ENCODE peak calls at places on chromosome 18, in five cellular contexts. One of them, this sample, is unnamed.

GRCh38 chr18:23864620-23865019 is 149.9 kb upstream of the TTC39C start:
- DNase-seq in left lung: no peak
- DNase-seq in PC-9: no peak
- DNase-seq in cardiac muscle cell: no peak
- DNase-seq in neural progenitor cell: no peak
- DNase-seq in this sample: no peak

GRCh38 chr18:26190506-26190905 is 35.7 kb upstream of the TAF4B start:
- DNase-seq in neural progenitor cell: no peak
- DNase-seq in PC-9: no peak
- DNase-seq in cardiac muscle cell: no peak
- DNase-seq in left lung: no peak
- DNase-seq in this sample: no peak

GRCh38 chr18:72867721-72868665 is at the start of gene NETO1:
- DNase-seq in neural progenitor cell: peak; percentile 69
- DNase-seq in cardiac muscle cell: peak; percentile 54
- DNase-seq in left lung: peak; percentile 75
- DNase-seq in PC-9: no peak
- DNase-seq in this sample: no peak

GRCh38 chr18:36485772-36486171 is 188.3 kb downstream of the FHOD3 start:
- DNase-seq in neural progenitor cell: no peak
- DNase-seq in cardiac muscle cell: no peak
- DNase-seq in PC-9: no peak
- DNase-seq in left lung: no peak
- DNase-seq in this sample: no peak

GRCh38 chr18:44592639-44593038 is 88.0 kb upstream of the SETBP1 start:
- DNase-seq in cardiac muscle cell: peak; percentile 55
- DNase-seq in PC-9: no peak
- DNase-seq in left lung: no peak
- DNase-seq in neural progenitor cell: no peak
- DNase-seq in this sample: no peak

GRCh38 chr18:77131652-77132368 is 773 bp downstream of the MBP start:
- DNase-seq in PC-9: peak; percentile 49
- DNase-seq in neural progenitor cell: peak; percentile 45
- DNase-seq in cardiac muscle cell: peak; percentile 42
- DNase-seq in left lung: peak; percentile 93
- DNase-seq in this sample: no peak

GRCh38 chr18:8231316-8231715 is 377.9 kb upstream of the RAB12 start:
- DNase-seq in neural progenitor cell: no peak
- DNase-seq in left lung: no peak
- DNase-seq in PC-9: no peak
- DNase-seq in cardiac muscle cell: no peak
- DNase-seq in this sample: no peak

GRCh38 chr18:71040161-71040560 is 751.3 kb downstream of the SOCS6 start:
- DNase-seq in cardiac muscle cell: no peak
- DNase-seq in neural progenitor cell: no peak
- DNase-seq in left lung: no peak
- DNase-seq in PC-9: no peak
- DNase-seq in this sample: peak; percentile 26

GRCh38 chr18:45588831-45589558 is 26.3 kb upstream of the SLC14A2 start:
- DNase-seq in neural progenitor cell: no peak
- DNase-seq in PC-9: no peak
- DNase-seq in left lung: no peak
- DNase-seq in cardiac muscle cell: no peak
- DNase-seq in this sample: peak; percentile 57

GRCh38 chr18:65750421-65751144 is at the start of gene CDH7:
- DNase-seq in cardiac muscle cell: peak; percentile 72
- DNase-seq in left lung: peak; percentile 80
- DNase-seq in neural progenitor cell: peak; percentile 74
- DNase-seq in PC-9: peak; percentile 30
- DNase-seq in this sample: no peak

GRCh38 chr18:55150001-55150400 is 190.7 kb upstream of the CCDC68 start:
- DNase-seq in PC-9: no peak
- DNase-seq in neural progenitor cell: no peak
- DNase-seq in cardiac muscle cell: no peak
- DNase-seq in left lung: no peak
- DNase-seq in this sample: no peak

GRCh38 chr18:62324355-62324828 is 718 bp upstream of the TNFRSF11A start:
- DNase-seq in PC-9: no peak
- DNase-seq in cardiac muscle cell: no peak
- DNase-seq in neural progenitor cell: peak; percentile 28
- DNase-seq in left lung: no peak
- DNase-seq in this sample: no peak

GRCh38 chr18:24600076-24600654 is 139.7 kb downstream of the HRH4 start:
- DNase-seq in PC-9: no peak
- DNase-seq in cardiac muscle cell: peak; percentile 80
- DNase-seq in left lung: no peak
- DNase-seq in neural progenitor cell: peak; percentile 83
- DNase-seq in this sample: peak; percentile 10

GRCh38 chr18:79380816-79381806 is 14.6 kb upstream of the NFATC1 start:
- DNase-seq in neural progenitor cell: peak; percentile 85
- DNase-seq in left lung: peak; percentile 84
- DNase-seq in cardiac muscle cell: peak; percentile 67
- DNase-seq in PC-9: peak; percentile 53
- DNase-seq in this sample: no peak

GRCh38 chr18:74625157-74625556 is 27.5 kb downstream of the ZNF407 start:
- DNase-seq in cardiac muscle cell: no peak
- DNase-seq in neural progenitor cell: no peak
- DNase-seq in left lung: no peak
- DNase-seq in PC-9: no peak
- DNase-seq in this sample: no peak
- H3K4me3 ChIP-seq in cardiac muscle cell: no peak overlapping the region
- H3K4me3 ChIP-seq in neural progenitor cell: no peak overlapping the region
- H3K4me3 ChIP-seq in left lung: no peak overlapping the region
- H3K4me3 ChIP-seq in PC-9: no peak overlapping the region
- H3K4me3 ChIP-seq in this sample: no peak overlapping the region

GRCh38 chr18:22349317-22349898 is 68.3 kb downstream of the CTAGE1 start:
- DNase-seq in cardiac muscle cell: no peak
- DNase-seq in left lung: no peak
- DNase-seq in neural progenitor cell: peak; percentile 28
- DNase-seq in PC-9: no peak
- DNase-seq in this sample: no peak
- H3K27ac ChIP-seq in cardiac muscle cell: peak overlapping the region; percentile 66
- H3K27ac ChIP-seq in left lung: peak overlapping the region; percentile 77
- H3K27ac ChIP-seq in neural progenitor cell: no peak overlapping the region
- H3K27ac ChIP-seq in PC-9: peak overlapping the region; percentile 87
- H3K27ac ChIP-seq in this sample: no peak overlapping the region

DNA sequence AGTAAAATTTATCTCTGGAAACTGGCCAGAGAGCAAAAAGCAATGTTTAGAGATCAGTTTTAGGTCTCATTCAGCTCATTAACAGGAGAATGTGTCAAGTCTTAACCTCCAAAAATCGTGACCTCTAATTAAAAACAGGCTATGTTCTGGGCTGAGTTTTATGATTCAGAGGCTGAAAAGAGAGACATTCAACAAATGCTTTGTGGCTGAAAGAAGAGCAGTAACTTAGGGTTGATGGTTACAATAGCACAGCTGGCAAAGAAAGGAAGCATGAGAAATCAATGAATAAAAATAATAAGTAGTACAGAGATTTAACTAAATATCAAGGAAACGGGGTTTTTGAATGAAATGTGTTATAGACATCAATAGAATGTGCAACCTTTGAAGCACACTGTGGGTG is 13.1 kb downstream of the TGIF1 start:
- DNase-seq in left lung: no peak
- DNase-seq in PC-9: no peak
- DNase-seq in neural progenitor cell: no peak
- DNase-seq in cardiac muscle cell: no peak
- DNase-seq in this sample: no peak
- TF ChIP-seq CTCF in left lung: no peak
- TF ChIP-seq CTCF in PC-9: no peak
- TF ChIP-seq CTCF in neural progenitor cell: no peak
- TF ChIP-seq CTCF in cardiac muscle cell: no peak
- TF ChIP-seq CTCF in this sample: no peak

DNA sequence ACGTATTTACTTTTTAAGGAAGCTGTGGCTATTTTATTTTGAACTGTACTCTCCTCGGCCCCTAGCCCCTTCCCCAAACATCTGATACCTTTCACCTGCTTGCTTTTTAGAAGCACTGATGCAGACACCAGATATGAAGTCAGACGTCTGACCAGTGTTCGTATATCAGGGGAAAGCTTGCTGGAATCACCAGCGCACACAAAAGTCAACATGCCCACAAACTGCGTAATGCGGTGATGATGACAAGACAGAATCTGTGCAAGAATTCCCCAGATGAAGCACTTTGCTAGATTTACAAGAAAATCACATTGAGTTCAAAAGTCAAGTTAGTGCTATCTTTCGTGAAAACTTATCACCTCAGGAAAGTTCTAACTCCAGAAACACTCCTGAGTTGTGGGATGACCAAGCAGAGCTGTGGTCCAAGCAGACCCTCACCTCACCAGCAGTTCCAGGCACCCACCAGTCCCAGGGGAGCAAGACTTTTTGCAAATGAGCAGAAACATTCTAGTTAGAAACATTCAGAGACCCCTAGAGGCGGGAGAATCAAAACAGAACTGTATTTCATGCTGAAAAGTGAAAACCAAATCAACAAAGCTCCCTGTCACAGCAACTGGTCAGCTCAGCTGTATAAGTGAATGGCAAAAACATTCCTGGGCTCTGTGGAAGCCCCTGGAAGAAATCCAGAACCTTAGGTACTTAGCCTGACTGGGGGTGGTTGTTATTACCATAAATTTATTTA is 55.7 kb downstream of the INO80C start:
- DNase-seq in neural progenitor cell: no peak
- DNase-seq in left lung: no peak
- DNase-seq in PC-9: no peak
- DNase-seq in cardiac muscle cell: no peak
- DNase-seq in this sample: no peak
- H3K4me3 ChIP-seq in neural progenitor cell: no peak overlapping the region
- H3K4me3 ChIP-seq in left lung: no peak overlapping the region
- H3K4me3 ChIP-seq in PC-9: no peak overlapping the region
- H3K4me3 ChIP-seq in cardiac muscle cell: no peak overlapping the region
- H3K4me3 ChIP-seq in this sample: no peak overlapping the region

GRCh38 chr18:48843162-48843561 is 107.6 kb downstream of the SMAD7 start:
- DNase-seq in cardiac muscle cell: no peak
- DNase-seq in PC-9: no peak
- DNase-seq in neural progenitor cell: no peak
- DNase-seq in left lung: no peak
- DNase-seq in this sample: no peak
- H3K27ac ChIP-seq in cardiac muscle cell: peak overlapping the region; percentile 87
- H3K27ac ChIP-seq in PC-9: no peak overlapping the region
- H3K27ac ChIP-seq in neural progenitor cell: no peak overlapping the region
- H3K27ac ChIP-seq in left lung: peak overlapping the region; percentile 51
- H3K27ac ChIP-seq in this sample: no peak overlapping the region

DNA sequence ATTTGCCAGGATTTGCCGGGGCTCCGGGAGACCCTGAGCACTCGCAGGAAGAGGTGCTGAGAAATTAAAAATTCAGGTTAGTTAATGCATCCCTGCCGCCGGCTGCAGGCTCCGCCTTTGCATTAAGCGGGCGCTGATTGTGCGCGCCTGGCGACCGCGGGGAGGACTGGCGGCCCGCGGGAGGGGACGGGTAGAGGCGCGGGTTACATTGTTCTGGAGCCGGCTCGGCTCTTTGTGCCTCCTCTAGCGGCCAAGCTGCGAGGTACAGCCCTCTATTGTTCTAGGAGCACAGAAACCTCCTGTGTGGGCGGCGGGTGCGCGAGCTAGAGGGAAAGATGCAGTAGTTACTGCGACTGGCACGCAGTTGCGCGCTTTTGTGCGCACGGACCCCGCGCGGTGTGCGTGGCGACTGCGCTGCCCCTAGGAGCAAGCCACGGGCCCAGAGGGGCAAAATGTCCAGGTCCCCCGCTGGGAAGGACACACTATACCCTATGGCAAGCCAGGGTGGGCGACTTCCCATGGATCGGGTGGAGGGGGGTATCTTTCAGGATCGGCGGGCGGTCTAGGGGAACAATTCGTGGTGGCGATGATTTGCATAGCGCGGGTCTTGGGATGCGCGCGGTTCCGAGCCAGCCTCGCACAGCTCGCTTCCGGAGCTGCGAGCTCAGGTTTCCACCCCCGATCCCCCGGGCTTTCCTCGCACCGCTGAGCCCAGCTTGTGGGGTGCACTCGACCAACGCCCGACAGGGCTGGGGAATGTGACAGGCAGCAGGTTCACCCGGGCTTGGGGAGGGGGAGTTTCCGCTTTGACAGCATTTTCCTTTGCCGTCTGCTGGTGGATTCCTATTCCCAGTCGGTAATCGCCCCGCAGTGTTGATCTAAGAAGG is 2.9 kb downstream of the ONECUT2 start:
- DNase-seq in left lung: peak; percentile 73
- DNase-seq in neural progenitor cell: peak; percentile 97
- DNase-seq in cardiac muscle cell: peak; percentile 87
- DNase-seq in PC-9: peak; percentile 60
- DNase-seq in this sample: no peak
- TF ChIP-seq CTCF in left lung: peak; percentile 34
- TF ChIP-seq CTCF in neural progenitor cell: peak; percentile 78
- TF ChIP-seq CTCF in cardiac muscle cell: peak; percentile 75
- TF ChIP-seq CTCF in PC-9: peak; percentile 81
- TF ChIP-seq CTCF in this sample: peak; percentile 40

GRCh38 chr18:10303171-10303570 is 151.3 kb upstream of the APCDD1 start:
- DNase-seq in cardiac muscle cell: no peak
- DNase-seq in neural progenitor cell: no peak
- DNase-seq in PC-9: no peak
- DNase-seq in left lung: no peak
- DNase-seq in this sample: no peak
- H3K4me3 ChIP-seq in cardiac muscle cell: no peak overlapping the region
- H3K4me3 ChIP-seq in neural progenitor cell: no peak overlapping the region
- H3K4me3 ChIP-seq in PC-9: no peak overlapping the region
- H3K4me3 ChIP-seq in left lung: no peak overlapping the region
- H3K4me3 ChIP-seq in this sample: no peak overlapping the region

GRCh38 chr18:34710430-34711386 is 610 bp downstream of the DTNA start:
- DNase-seq in cardiac muscle cell: no peak
- DNase-seq in left lung: no peak
- DNase-seq in neural progenitor cell: no peak
- DNase-seq in PC-9: no peak
- DNase-seq in this sample: no peak

GRCh38 chr18:34707670-34708069 is 2.4 kb upstream of the DTNA start:
- DNase-seq in PC-9: peak; percentile 57
- DNase-seq in cardiac muscle cell: peak; percentile 66
- DNase-seq in left lung: no peak
- DNase-seq in neural progenitor cell: peak; percentile 29
- DNase-seq in this sample: peak; percentile 82

GRCh38 chr18:34704823-34705222 is 5.3 kb upstream of the DTNA start:
- DNase-seq in left lung: no peak
- DNase-seq in cardiac muscle cell: no peak
- DNase-seq in PC-9: no peak
- DNase-seq in neural progenitor cell: no peak
- DNase-seq in this sample: no peak

GRCh38 chr18:34709104-34709503 is 994 bp upstream of the DTNA start:
- DNase-seq in neural progenitor cell: no peak
- DNase-seq in cardiac muscle cell: no peak
- DNase-seq in PC-9: no peak
- DNase-seq in left lung: no peak
- DNase-seq in this sample: peak; percentile 64

GRCh38 chr18:34709631-34710429 is at the start of gene DTNA:
- DNase-seq in PC-9: no peak
- DNase-seq in left lung: no peak
- DNase-seq in neural progenitor cell: peak; percentile 64
- DNase-seq in cardiac muscle cell: peak; percentile 32
- DNase-seq in this sample: peak; percentile 83
- H3K27ac ChIP-seq in PC-9: no peak within 1 kb of the TSS
- H3K27ac ChIP-seq in left lung: peak within 1 kb of the TSS; percentile 72
- H3K27ac ChIP-seq in neural progenitor cell: no peak within 1 kb of the TSS
- H3K27ac ChIP-seq in cardiac muscle cell: no peak within 1 kb of the TSS
- H3K27ac ChIP-seq in this sample: peak within 1 kb of the TSS; percentile 89

This sample was measured in AG04450.